ENCODE peak calls at places on chromosome 1, in nine cellular contexts. R is A549, P is IMR-90, M is tibial nerve, U is stomach, T is Peyer's patch, F is transverse colon, Y is GM12878, V is HCT116. D is an unnamed sample.

GRCh38 chr1:20732588-20733360 is at the start of gene SH2D5:
- DNase-seq in Y (peak), F (peak), M (peak), V (peak), T (peak), R (peak), P (peak), U (peak), D (peak)

GRCh38 chr1:30919025-30919881 is 10.7 kb upstream of the SDC3 start:
- DNase-seq in M (no peak), T (no peak), Y (no peak), F (no peak), V (no peak), U (no peak), R (no peak), P (peak), D (no peak)

GRCh38 chr1:18546026-18546425 is 65.3 kb downstream of the KLHDC7A start:
- DNase-seq in U (no peak), R (no peak), M (no peak), F (peak), P (no peak), V (no peak), T (no peak), Y (no peak), D (no peak)

GRCh38 chr1:234628099-234628498 is 18.1 kb upstream of the IRF2BP2 start:
- DNase-seq in F (no peak), T (no peak), V (no peak), Y (no peak), U (peak), R (peak), P (peak), M (no peak), D (no peak)

GRCh38 chr1:113783254-113784103 is 24.2 kb upstream of the PHTF1 start:
- DNase-seq in F (peak), V (no peak), P (peak), T (peak), R (no peak), U (no peak), M (no peak), Y (peak), D (no peak)

GRCh38 chr1:247274857-247275256 is 19.0 kb downstream of the VN1R5 start:
- DNase-seq in Y (no peak), M (no peak), V (no peak), R (no peak), P (no peak), F (no peak), T (no peak), U (no peak), D (no peak)

GRCh38 chr1:243564814-243565213 is 285.2 kb downstream of the AKT3 start:
- DNase-seq in R (no peak), F (no peak), V (no peak), M (no peak), P (no peak), T (no peak), Y (no peak), U (no peak), D (no peak)

GRCh38 chr1:64686828-64687724 is 57.8 kb upstream of the RAVER2 start:
- DNase-seq in T (no peak), V (peak), P (peak), Y (no peak), R (peak), F (peak), U (peak), M (no peak), D (peak)

GRCh38 chr1:157132602-157133167 is 5.5 kb downstream of the ETV3 start:
- DNase-seq in V (no peak), U (no peak), R (no peak), P (no peak), T (no peak), M (no peak), Y (no peak), F (no peak), D (no peak)

GRCh38 chr1:179143332-179143731 is 61.5 kb downstream of the TOR3A start:
- DNase-seq in U (no peak), Y (no peak), V (peak), T (no peak), M (no peak), F (no peak), P (peak), R (peak), D (no peak)

GRCh38 chr1:167659440-167659839 is 29.4 kb downstream of the RCSD1 start:
- DNase-seq in T (no peak), F (no peak), U (no peak), Y (no peak), R (peak), V (no peak), P (no peak), M (no peak), D (no peak)

GRCh38 chr1:67479146-67479891 is 49.1 kb upstream of the SERBP1 start:
- DNase-seq in V (no peak), Y (no peak), F (no peak), U (peak), T (no peak), R (no peak), P (no peak), M (no peak), D (no peak)

GRCh38 chr1:194333240-194333639 is 1146.8 kb upstream of the B3GALT2 start:
- DNase-seq in R (no peak), U (no peak), P (no peak), T (no peak), V (no peak), F (no peak), M (no peak), Y (no peak), D (no peak)

GRCh38 chr1:64515427-64515826 is 45.5 kb downstream of the CACHD1 start:
- DNase-seq in Y (no peak), F (peak), P (peak), T (no peak), R (no peak), M (peak), V (no peak), U (peak), D (no peak)

GRCh38 chr1:74245168-74245753 is 10.1 kb downstream of the TNNI3K start:
- DNase-seq in M (no peak), U (no peak), F (no peak), T (no peak), V (no peak), R (no peak), Y (no peak), P (no peak), D (no peak)

GRCh38 chr1:229582011-229582694 is 23.6 kb upstream of the ABCB10 start:
- DNase-seq in M (no peak), P (peak), F (peak), V (no peak), R (no peak), T (no peak), U (peak), Y (no peak), D (no peak)

GRCh38 chr1:56387071-56387747 is 192.2 kb downstream of the PLPP3 start:
- DNase-seq in Y (no peak), F (no peak), R (no peak), V (no peak), P (no peak), T (no peak), U (no peak), M (no peak), D (no peak)

GRCh38 chr1:62208087-62208486 is 13.4 kb downstream of the L1TD1 start:
- DNase-seq in U (no peak), V (no peak), R (no peak), P (no peak), F (no peak), T (no peak), Y (no peak), M (no peak), D (no peak)

GRCh38 chr1:9912264-9912936 is 2.3 kb upstream of the CTNNBIP1 start:
- DNase-seq in F (peak), T (no peak), R (no peak), U (no peak), Y (no peak), V (no peak), M (no peak), P (no peak), D (no peak)
- TF ChIP-seq POLR2A in F (no peak), T (no peak), R (no peak), U (no peak), Y (no peak), V (no peak), M (no peak), P (no peak), D (no peak)

GRCh38 chr1:10813801-10814200 is 17.4 kb upstream of the CASZ1 start:
- DNase-seq in M (no peak), Y (no peak), R (no peak), T (no peak), V (no peak), U (no peak), F (no peak), P (no peak), D (no peak)

GRCh38 chr1:10814312-10814711 is 17.9 kb upstream of the CASZ1 start:
- DNase-seq in F (no peak), V (no peak), R (no peak), Y (no peak), M (no peak), T (no peak), U (no peak), P (no peak), D (no peak)

GRCh38 chr1:10815863-10816195 is 19.4 kb upstream of the CASZ1 start:
- DNase-seq in R (no peak), P (no peak), Y (no peak), M (no peak), V (no peak), U (peak), F (peak), T (no peak), D (no peak)

GRCh38 chr1:10816233-10816632 is 19.8 kb upstream of the CASZ1 start:
- DNase-seq in V (no peak), R (no peak), F (no peak), M (no peak), T (no peak), P (no peak), Y (no peak), U (no peak), D (no peak)

DNA sequence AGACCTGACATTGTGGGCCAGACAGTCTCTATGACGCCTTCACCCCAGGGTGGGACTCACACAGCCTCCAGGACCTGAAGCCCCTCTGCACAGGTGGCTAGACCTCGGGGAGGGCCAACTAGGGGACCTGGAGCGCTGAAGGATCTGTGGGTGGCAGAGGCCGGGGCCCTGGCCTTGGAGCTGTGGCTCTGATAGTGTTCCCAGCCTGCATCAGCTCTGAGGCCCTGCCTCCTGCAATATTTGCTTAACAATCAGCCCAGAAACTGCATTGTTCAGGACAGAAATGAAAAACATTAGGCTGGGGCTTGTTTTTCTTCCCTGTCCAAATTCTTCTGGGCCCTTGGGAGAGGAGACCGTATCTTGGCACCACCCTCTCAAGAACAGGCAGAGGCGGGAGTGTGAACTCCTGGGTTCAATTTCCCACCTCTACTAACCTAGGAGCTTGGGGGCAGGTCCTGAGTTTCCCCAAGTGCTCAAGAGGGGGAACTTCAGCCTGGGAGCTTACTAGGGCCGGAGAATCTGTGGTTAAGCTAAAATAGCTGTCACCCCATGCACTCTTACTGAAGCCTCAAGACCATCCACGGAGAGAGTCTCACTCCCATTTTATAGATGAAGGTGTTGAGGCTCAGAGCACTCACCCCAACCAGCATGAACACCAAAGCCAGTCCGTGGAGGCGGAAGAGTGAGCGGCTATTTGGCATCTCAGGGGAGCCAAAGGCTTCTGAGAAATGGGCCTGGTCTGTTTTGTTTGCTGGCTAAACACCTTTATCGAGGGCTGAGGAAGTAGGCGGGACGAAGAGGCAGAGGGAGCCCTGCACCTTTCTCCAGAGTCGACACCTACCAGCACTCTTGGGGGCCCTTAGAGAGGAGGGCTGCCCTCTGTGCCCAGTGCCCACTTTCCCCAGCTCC is 18.8 kb upstream of the CASZ1 start:
- DNase-seq in U (peak), T (no peak), M (no peak), R (no peak), P (no peak), Y (no peak), F (peak), V (no peak), D (no peak)
- TF ChIP-seq POLR2A in U (no peak), T (no peak), M (no peak), R (no peak), P (no peak), Y (no peak), F (peak), V (no peak), D (no peak)

DNA sequence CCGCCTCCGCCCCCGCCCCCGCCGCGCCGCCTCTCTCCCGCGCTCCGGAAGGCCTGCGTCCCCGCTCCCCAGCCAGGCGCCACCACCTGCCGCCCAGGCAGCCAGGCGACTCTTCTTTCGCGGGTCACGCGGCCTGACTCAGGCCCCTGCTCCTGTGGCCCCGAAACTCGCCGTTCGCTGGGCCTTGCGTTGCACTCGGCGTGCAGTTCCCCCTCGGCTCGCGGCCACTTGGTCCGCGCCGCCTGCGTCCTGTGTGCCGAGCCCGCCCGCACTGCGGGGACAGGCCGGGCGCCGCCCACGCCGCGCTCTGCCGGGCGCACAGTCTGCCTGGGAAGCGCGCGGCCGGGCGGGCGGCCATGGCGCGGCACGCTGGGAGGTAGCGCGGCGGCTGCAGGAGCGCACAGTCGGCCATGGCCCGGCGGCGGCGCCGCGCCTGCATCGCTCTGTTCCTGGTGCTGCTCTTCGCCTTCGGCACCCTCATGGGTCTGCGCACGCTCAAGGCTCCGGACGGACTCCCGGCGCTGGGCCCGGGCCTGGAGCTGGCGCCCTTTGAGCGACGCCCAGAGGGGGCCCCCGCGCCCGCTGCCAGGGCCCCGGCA is at the start of gene MANEAL:
- DNase-seq in P (peak), T (peak), U (peak), Y (no peak), F (peak), V (peak), M (no peak), R (peak), D (peak)
- TF ChIP-seq POLR2A in P (no peak), T (no peak), U (no peak), Y (peak), F (no peak), V (no peak), M (no peak), R (peak), D (no peak)

GRCh38 chr1:16351449-16351993 is 759 bp downstream of the FBXO42 start:
- DNase-seq in M (no peak), T (no peak), R (no peak), F (no peak), Y (no peak), P (peak), U (no peak), V (no peak), D (no peak)

GRCh38 chr1:16351994-16352841 is at the start of gene FBXO42:
- DNase-seq in Y (peak), F (peak), P (peak), R (peak), U (peak), T (peak), V (peak), M (peak), D (peak)

GRCh38 chr1:16349847-16350406 is 2.4 kb downstream of the FBXO42 start:
- DNase-seq in V (no peak), M (no peak), U (no peak), F (no peak), T (no peak), R (no peak), Y (no peak), P (no peak), D (no peak)

GRCh38 chr1:16352842-16353535 is 709 bp upstream of the FBXO42 start:
- DNase-seq in Y (peak), R (no peak), F (peak), M (no peak), T (no peak), P (no peak), V (no peak), U (peak), D (no peak)

GRCh38 chr1:16348414-16349182 is 3.7 kb downstream of the FBXO42 start:
- DNase-seq in P (peak), R (peak), F (no peak), T (no peak), V (no peak), M (no peak), U (no peak), Y (no peak), D (peak)
- TF ChIP-seq POLR2A in P (no peak), R (no peak), F (no peak), T (no peak), V (no peak), M (no peak), U (no peak), Y (no peak), D (no peak)

GRCh38 chr1:52033190-52034049 is at the start of gene KTI12:
- DNase-seq in F (peak), P (peak), R (peak), V (peak), Y (peak), T (peak), M (peak), U (peak), D (peak)
- TF ChIP-seq POLR2A in F (peak), P (peak), R (peak), V (peak), Y (peak), T (peak), M (no peak), U (no peak), D (peak)

DNA sequence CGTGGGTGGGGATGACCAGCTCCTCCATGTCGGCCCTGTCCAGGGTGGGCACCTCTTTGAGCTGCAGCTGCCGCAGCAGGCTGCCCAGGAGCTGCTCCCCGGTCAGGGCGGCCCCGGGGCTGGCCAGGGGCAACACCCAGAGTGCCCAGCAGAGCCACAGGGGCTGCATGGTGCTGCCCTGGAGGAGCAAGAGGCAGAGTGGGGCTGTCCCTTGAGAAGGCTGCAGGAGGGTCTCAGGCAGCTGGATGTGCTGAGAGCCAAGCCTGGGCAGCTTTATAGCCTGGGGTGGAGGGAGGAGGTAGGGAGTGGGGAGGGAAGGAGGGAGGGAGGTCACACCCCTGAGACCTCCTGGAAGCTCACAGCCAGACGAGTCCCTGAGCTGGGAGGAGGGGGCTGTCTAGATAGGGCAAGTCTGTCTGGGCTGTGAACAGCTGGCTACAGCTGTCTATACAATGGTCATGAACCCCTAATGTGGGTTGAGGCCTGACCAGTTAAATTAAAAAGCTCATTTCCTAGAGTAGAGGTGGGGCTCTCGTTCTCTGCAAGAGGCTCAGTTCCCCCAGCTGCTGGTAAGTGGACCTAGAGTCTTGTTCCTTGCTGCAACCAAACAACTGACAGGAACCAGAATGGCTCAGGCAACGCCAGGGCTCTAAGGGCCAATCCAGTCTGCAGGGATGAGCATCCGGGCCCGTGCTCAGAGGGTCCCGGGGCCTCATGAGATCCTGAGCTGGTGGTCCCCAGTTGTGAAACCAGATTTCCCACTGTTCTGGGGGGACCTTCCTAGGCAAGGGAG is at the start of gene LEFTY1:
- DNase-seq in M (no peak), P (no peak), F (peak), U (no peak), Y (no peak), R (no peak), T (no peak), V (no peak), D (no peak)
- TF ChIP-seq POLR2A in M (no peak), P (no peak), F (peak), U (no peak), Y (no peak), R (no peak), T (no peak), V (no peak), D (no peak)

DNA sequence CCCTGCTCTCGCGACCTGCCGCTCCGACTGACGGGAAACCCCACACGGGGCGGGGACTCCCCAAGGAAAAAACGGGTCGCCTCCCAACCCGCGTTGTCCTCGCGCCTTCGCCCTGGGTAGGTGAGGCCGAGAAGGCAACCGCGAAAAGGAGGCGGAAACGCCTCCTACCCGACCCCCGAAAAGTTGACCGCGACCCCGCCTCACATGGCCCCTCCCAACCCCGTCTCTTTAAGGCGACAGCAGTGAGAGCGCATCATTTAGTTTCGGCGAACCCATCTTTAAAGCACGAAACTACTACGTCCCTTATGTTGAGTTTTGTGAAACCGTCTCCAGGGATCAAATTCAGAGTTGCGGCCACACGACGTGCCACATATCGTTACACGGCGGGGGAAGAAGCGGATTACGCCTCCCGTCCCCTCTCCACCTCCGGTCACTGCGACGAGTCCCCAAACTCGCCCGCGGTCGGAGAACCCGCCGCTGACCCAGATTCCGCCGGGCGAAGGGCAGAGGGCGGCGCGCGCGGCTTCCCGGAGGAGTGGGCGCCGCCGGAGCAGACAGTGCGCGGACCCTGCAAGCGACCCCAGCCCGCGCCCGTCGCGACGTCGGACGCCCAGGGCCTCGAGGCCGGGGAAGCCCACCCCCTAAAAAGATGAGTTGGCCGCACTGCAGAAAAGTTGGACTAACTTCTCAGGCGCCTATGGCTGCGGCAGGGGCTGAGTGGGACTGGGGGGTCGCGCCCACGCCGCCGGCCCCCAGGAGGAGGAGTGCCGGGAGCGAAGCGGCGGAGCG is 1.1 kb downstream of the ANP32E start:
- DNase-seq in V (peak), R (peak), P (peak), M (peak), U (peak), T (peak), Y (peak), F (peak), D (peak)
- TF ChIP-seq POLR2A in V (no peak), R (peak), P (peak), M (no peak), U (no peak), T (peak), Y (peak), F (peak), D (peak)

D was measured in H54.